ENCODE peak calls at places on chromosomes 11 and 22, in four cellular contexts. R, D, Q and B are unnamed samples.

GRCh38 chr11:21489735-21490134 is 703.1 kb upstream of the ANO5 start:
- DNase-seq in D (no peak), Q (no peak), R (no peak), B (no peak)

GRCh38 chr22:47195676-47196492 is 433.4 kb downstream of the TBC1D22A start:
- DNase-seq in Q (no peak), D (no peak), R (no peak), B (peak)

GRCh38 chr22:38021201-38021600 is 36.0 kb upstream of the PICK1 start:
- DNase-seq in R (no peak), Q (no peak), D (no peak), B (no peak)

GRCh38 chr11:10122337-10123197 is 171.5 kb downstream of the SBF2 start:
- DNase-seq in Q (no peak), R (no peak), D (no peak), B (no peak)

GRCh38 chr11:122642472-122642922 is 13.0 kb upstream of the UBASH3B start:
- DNase-seq in D (no peak), Q (no peak), R (no peak), B (no peak)

GRCh38 chr11:36469881-36470802 is 39.9 kb downstream of the TRAF6 start:
- DNase-seq in Q (no peak), R (no peak), D (no peak), B (no peak)

GRCh38 chr22:42368379-42369249 is 63.6 kb downstream of the NFAM1 start:
- DNase-seq in Q (peak), D (no peak), R (no peak), B (no peak)

GRCh38 chr11:1225386-1226225 is 2.7 kb downstream of the MUC5B start:
- DNase-seq in R (no peak), Q (peak), D (no peak), B (peak)

GRCh38 chr11:102430158-102430836 is 22.3 kb downstream of the TMEM123 start:
- DNase-seq in R (no peak), D (no peak), Q (no peak), B (no peak)

GRCh38 chr22:37229805-37230672 is 14.0 kb downstream of the RAC2 start:
- DNase-seq in Q (no peak), R (no peak), D (peak), B (no peak)

DNA sequence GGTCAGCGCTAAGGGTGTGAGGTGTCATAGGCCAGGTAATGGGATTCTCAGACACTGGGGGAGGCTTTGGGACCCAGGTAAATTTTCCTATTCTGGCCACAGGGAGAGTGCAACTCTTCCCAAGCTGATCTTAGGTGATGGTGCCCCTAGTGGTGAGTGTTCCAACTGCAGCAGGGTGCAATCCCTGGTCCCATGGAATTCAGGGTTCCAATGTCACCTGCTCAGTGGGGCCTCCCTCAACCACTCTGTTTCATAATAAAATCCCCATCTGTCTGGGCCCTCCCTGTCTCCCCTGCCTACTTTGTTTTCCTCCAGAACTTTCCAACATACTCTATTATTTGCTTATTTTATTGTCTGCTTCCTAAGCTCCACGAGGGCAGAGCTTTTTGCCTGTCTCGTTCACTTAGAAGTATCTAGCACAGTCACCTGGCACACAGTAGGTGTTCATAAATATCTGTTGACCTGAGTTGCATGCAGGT is 2.9 kb upstream of the SGSM1 start:
- DNase-seq in Q (peak), R (peak), D (peak), B (peak)
- TF ChIP-seq TEAD4 in Q (no peak), R (peak), D (no peak), B (no peak)

DNA sequence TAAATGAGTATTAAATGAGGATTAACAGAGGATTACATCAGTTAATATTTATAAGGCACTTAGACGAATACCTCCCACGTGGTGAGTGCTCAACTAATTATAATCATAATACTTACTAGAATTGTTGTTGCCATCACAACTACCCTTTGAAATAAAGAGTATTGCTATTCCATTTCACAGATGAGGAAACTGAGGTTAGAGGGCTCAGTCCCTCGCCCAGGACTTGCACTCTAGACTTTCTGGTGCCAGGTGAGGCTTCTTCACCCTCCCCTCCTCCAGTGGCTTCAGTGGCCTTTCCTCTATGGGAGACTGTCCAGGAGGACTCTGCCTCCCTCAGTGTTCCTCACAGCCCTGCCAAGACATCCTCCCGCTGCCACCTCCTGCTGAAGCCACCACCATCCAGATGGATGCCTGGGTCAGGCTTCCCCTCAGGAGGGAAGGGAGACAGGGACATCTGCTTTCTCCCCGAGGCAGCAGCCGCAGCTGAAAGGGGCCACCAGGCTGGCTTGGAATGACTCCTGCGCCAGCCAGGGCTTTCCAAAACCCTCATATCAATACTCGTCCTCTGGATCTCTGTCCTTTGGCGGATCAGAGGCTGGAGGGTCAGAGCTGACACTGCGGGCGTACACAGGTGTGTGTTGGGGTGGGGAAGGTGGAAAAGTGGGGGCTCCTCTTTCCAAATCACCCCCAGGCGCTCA is 580.1 kb downstream of the BUD13 start:
- DNase-seq in Q (no peak), R (no peak), D (no peak), B (peak)
- TF ChIP-seq TEAD4 in Q (no peak), R (no peak), D (no peak), B (no peak)

DNA sequence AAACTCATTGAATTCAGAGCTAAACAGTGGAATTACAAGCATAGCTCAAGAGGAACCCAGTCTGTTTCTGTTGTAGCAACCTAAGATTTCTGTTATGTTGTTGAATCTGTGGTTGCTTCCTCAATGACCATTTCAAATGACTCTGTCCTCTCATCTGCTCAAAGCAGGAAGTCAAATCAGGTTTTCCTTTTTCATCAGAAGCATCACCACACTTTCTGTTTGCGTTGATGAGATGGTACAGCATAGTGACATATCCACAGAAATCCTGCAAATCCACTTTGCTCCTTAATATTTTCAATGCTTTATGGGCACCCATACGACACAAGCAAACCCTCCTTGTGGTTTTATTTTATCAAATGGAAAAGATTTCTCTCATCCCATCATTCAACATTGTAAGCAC is 12.6 kb upstream of the UCP2 start:
- DNase-seq in D (no peak), R (no peak), Q (no peak), B (no peak)
- TF ChIP-seq TEAD4 in D (no peak), R (no peak), Q (no peak), B (no peak)

DNA sequence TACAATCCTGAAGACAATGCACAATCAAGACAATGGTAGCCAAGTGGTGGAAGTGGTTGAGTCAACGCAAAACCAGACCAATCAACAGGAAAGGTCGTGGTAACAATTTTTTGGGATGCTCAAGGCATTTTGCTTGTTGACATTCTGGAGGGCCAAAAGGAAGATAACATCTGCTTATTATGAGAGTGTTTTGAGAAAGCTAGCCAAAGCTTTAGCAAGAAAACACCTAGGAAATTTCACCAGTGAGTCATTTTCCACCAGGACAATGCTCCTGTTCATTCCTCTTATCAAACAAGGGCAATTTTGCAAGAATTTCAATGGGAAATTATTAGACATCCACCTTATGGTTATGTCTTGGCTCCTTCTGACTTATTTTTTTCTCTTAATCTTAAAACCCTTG is 1932.2 kb upstream of the RAG2 start:
- DNase-seq in D (no peak), Q (no peak), R (no peak), B (no peak)
- TF ChIP-seq TEAD4 in D (no peak), Q (no peak), R (no peak), B (no peak)

GRCh38 chr22:46012881-46013281 is 35.9 kb upstream of the WNT7B start:
- DNase-seq in Q (no peak), D (no peak), R (no peak), B (peak)

GRCh38 chr22:46010951-46011626 is 34.1 kb upstream of the WNT7B start:
- DNase-seq in Q (no peak), D (no peak), R (no peak), B (no peak)

GRCh38 chr22:46011627-46012181 is 34.7 kb upstream of the WNT7B start:
- DNase-seq in Q (no peak), D (no peak), R (no peak), B (peak)

GRCh38 chr22:46013460-46014416 is 36.8 kb upstream of the WNT7B start:
- DNase-seq in R (peak), D (peak), Q (peak), B (peak)

DNA sequence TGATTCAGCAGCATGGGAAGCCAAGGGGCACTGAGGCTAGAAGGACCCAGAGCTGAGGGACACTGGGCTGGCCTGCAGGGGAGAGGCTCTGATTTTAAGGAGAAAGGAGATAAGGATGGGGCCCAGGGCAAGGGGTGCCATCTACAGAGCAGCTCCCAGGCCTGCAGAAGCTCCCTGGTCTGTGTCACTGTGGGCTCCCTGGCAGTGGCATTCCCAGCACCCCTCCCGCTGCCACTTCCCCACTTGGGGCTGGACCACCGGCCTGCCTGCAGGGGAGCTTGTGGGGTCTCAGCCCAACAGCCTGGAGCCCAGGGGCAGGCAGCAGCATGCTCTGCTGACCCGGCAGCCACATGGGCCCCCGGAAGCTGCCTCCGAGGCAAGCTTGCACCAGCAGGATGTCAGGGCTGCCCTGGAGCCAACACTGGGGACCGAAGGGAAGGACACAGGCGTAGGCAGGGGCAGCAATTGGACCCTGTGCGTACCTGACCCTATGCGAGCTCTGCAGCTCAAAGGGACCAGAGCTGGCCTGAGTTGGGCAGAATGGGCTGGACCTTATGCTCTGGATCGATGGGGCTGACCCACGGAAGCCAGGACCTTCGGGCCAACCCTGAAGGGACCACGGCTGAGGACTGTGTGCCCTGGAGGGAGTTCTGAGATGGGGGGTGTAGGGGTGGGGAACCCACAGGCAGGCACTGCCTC is 35.4 kb upstream of the WNT7B start:
- DNase-seq in R (no peak), D (no peak), Q (no peak), B (peak)
- TF ChIP-seq TEAD4 in R (no peak), D (no peak), Q (no peak), B (no peak)

DNA sequence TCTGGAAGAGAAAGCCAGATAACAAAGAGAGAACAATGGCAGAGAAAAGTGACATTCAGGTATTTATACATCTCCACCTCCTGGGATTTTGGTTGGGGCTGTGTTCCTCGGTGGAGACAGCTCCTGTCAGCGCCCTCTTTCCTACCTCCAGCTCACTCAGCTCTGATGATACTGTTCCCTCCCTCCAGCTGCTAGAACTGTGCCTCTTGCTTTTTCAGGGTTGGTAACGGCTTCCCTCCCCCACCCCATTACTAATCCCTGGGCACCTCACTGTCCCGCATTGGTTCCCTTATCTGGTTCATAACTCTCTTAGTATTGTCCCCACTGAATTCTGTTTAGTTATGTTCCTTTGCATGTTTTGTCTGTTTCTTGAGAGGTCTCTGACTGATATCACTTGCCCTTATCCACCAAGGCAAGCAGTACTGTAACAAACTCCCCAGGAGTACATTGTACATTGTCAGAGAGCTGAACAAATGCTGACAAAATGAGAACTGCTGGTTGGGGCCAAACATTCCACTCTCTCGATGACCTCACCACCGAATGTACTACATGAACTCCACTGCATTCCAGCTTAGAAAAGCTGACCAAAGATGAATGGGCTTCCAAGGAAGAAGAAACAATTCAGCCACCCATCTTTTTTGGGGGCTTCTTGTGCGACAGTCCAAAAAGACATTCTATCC is 5.7 kb upstream of the FBXO3 start:
- DNase-seq in Q (no peak), D (no peak), R (no peak), B (no peak)
- TF ChIP-seq TEAD4 in Q (no peak), D (no peak), R (no peak), B (no peak)

GRCh38 chr22:32326647-32327046 is 31.0 kb upstream of the RFPL3 start:
- DNase-seq in Q (no peak), R (no peak), D (no peak), B (no peak)
- TF ChIP-seq TEAD4 in Q (no peak), R (no peak), D (no peak), B (no peak)